ENCODE peak calls at places on chromosomes 7 and 10, in five cellular contexts. Y is uterus, O is fibroblast of the aortic adventitia, Z is skeletal muscle cell, L is cardiac muscle cell. C is an unnamed sample.

GRCh38 chr7:41796331-41796730 is 93.4 kb upstream of the INHBA start:
- DNase-seq in L (no peak), Y (no peak), Z (peak), O (no peak), C (no peak)

GRCh38 chr10:52318822-52319464 is 4.9 kb downstream of the DKK1 start:
- DNase-seq in Z (peak), Y (no peak), O (peak), L (no peak), C (peak)

GRCh38 chr7:1283941-1284742 is 51.5 kb downstream of the UNCX start:
- DNase-seq in L (no peak), Y (no peak), Z (no peak), O (no peak), C (no peak)

GRCh38 chr10:84188815-84189214 is 5.5 kb upstream of the CDHR1 start:
- DNase-seq in Z (no peak), L (no peak), O (no peak), Y (no peak), C (no peak)

GRCh38 chr10:60778978-60779668 is 845 bp downstream of the CDK1 start:
- DNase-seq in L (peak), O (peak), Z (no peak), Y (no peak), C (no peak)

GRCh38 chr10:117165557-117166419 is 27.7 kb upstream of the VAX1 start:
- DNase-seq in L (peak), O (peak), Z (no peak), Y (no peak), C (no peak)

GRCh38 chr10:78727728-78728127 is 341.0 kb upstream of the ZMIZ1 start:
- DNase-seq in L (peak), O (no peak), Y (no peak), Z (no peak), C (no peak)

GRCh38 chr10:1715821-1716220 is 21.5 kb downstream of the ADARB2 start:
- DNase-seq in L (peak), Y (no peak), O (no peak), Z (no peak), C (peak)

GRCh38 chr7:119983468-119983867 is 289.5 kb upstream of the KCND2 start:
- DNase-seq in Z (no peak), O (no peak), Y (no peak), L (no peak), C (no peak)

DNA sequence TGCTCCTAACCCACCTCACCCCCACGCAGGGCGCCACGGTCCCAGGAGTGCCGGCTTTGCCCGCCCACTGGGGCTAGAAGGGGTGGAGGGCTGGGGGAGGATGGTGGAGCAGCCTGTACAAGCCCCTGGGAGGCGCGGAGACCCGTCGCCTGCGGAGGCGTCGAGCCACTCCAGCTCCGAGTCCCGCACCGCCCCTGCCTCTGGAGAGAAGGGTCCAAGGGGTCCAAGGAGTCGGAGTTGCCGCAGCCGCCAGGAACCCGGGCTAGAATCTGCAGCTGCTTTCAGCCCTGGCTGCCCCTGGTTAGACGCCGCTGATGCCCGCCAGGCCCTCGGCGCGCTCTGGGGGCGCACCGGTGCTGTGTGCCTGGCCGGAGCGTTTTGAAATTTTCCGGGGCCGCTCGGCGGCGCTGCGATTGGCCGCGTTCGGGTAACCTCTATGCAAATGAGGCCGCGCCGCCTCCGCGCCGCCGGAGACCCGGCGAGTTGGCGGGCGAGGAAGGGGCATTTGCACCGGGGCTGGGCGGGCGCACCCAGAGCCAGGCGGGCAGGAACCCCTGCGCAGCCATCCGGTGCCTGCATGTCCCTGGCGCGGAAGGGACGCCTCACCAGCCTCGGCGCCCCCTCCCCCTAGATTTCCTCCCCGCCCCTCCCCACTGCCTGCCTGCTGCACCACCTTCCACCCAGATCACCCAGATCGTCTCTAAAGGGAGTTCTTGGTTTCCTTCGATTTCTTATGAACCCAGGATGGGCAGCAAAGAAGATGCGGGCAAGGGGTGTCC is at the start of gene HMX2:
- DNase-seq in O (no peak), Z (no peak), Y (no peak), L (peak), C (no peak)
- H3K4me3 ChIP-seq in O (no peak), Z (no peak), Y (no peak), L (peak), C (no peak)

DNA sequence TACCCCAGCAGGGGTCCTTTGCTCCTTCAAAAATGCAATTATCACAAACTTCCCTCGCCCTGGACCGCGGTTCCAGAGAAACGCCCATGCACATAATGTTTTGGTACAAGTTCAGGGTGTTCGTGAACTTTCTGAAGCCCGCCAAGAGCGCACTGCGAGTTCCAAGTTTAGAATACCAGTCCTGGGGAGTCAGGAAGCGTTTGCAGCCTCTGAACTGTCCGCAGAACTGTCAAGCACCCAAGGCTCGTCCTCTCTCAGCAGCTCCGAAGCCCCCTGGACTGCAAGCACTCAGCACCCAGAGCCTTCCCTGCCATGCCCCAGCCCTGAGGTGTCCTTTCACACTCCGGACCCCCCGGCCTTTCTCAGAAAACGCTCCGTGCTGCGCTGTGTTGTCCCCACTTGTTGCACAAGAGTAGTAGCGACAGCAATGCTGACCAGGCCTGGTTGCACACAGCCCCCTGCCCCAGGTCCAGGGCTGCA is 30.3 kb downstream of the CALML3 start:
- DNase-seq in O (peak), Z (no peak), Y (no peak), L (no peak), C (no peak)
- H3K4me3 ChIP-seq in O (no peak), Z (no peak), Y (no peak), L (no peak), C (no peak)

GRCh38 chr7:34269084-34269483 is 363.7 kb downstream of the BMPER start:
- DNase-seq in Y (no peak), L (no peak), O (no peak), Z (no peak), C (no peak)

GRCh38 chr7:34260282-34260681 is 354.9 kb downstream of the BMPER start:
- DNase-seq in Z (peak), Y (no peak), L (no peak), O (peak), C (peak)

GRCh38 chr7:34263168-34263567 is 357.8 kb downstream of the BMPER start:
- DNase-seq in Z (no peak), O (no peak), Y (no peak), L (no peak), C (no peak)
- H3K4me3 ChIP-seq in Z (no peak), O (no peak), Y (no peak), L (no peak), C (no peak)

DNA sequence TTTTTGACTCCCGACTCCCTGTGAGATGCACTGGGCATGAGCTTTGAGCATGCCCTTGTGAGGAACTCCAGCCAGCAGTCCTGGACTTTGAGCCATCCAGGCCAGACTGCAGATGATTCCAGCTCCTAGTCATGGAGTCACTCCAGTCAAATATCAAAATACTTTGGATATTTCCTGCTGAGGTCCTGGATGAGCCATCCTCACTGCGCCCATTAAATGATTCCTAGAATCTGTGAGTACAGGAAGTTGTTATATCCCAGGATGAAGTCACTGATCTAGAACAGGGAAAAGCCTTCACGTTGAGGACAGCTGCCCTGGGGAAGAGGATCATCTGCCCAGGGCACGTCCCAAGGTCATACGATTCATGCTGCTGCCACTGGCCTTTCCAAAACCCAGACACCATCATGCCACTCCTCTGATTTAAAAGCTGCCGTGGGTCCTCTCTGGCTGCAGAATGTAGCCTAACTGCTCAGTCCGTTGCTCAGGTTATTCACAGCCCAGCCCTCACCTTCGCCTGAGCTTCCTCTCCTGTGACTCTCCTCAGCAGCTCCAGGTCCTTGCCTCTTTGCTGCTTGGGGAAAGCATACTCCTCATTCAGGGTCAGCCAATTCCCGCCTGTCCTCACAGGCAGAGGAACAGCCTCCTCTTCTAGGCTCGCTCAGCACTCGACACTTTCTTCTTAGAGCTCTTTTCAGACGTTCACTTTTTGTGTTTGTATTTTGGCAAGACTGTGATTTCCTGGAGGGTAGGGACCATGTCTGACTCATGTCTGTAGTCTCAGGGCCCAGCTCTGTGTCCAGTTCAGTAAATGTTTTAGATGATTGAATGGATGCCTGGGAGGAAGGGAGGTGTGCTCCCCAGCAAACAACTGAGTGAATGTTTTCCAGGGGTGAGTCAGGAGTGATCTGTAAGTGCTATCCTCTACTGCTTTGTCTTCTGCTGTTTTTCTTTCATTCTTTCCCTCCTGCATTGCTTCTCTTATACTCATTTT is 157.8 kb downstream of the SNX10 start:
- DNase-seq in Z (no peak), L (no peak), O (peak), Y (no peak), C (peak)
- H3K4me3 ChIP-seq in Z (no peak), L (no peak), O (no peak), Y (no peak), C (no peak)